ENCODE peak calls at places on chromosomes 16 and 17, in seven cellular contexts. V is IMR-90, S is mesenchymal stem cell, R is H9, H is neuronal stem cell, Z is H1, L is trophoblast cell. M is an unnamed sample.

GRCh38 chr16:22736791-22737190 is 77.2 kb upstream of the HS3ST2 start:
- DNase-seq in Z (no peak), V (no peak), L (no peak), S (no peak), R (no peak), H (no peak), M (no peak)

GRCh38 chr17:31738067-31738466 is 121.0 kb downstream of the COPRS start:
- DNase-seq in H (no peak), V (no peak), R (no peak), Z (no peak), L (no peak), S (peak; percentile 56), M (no peak)

GRCh38 chr16:88639231-88640038 is 1.1 kb downstream of the IL17C start:
- DNase-seq in H (no peak), V (no peak), S (no peak), Z (no peak), R (peak; percentile 92), L (peak; percentile 23), M (peak; percentile 65)

GRCh38 chr16:49876716-49877129 is 20.8 kb upstream of the ZNF423 start:
- DNase-seq in Z (peak; percentile 69), R (peak; percentile 91), V (no peak), H (peak; percentile 79), L (peak; percentile 63), S (peak; percentile 38), M (peak; percentile 85)

GRCh38 chr17:44627513-44627912 is 28.8 kb upstream of the MEIOC start:
- DNase-seq in H (no peak), L (no peak), R (no peak), S (no peak), V (no peak), Z (no peak), M (no peak)

GRCh38 chr17:17141860-17142552 is 64.1 kb downstream of the PLD6 start:
- DNase-seq in V (peak; percentile 50), H (peak; percentile 38), S (peak; percentile 45), L (no peak), R (peak; percentile 80), Z (no peak), M (peak; percentile 47)

GRCh38 chr17:10403589-10403988 is 18.2 kb downstream of the MYH8 start:
- DNase-seq in S (no peak), V (no peak), L (no peak), H (no peak), R (no peak), Z (no peak), M (no peak)

GRCh38 chr17:51814521-51814920 is 344.0 kb downstream of the CA10 start:
- DNase-seq in H (no peak), L (no peak), V (no peak), R (no peak), S (no peak), Z (no peak), M (no peak)

GRCh38 chr17:31702040-31702439 is 157.0 kb downstream of the COPRS start:
- DNase-seq in H (no peak), R (no peak), S (no peak), L (peak; percentile 83), V (no peak), Z (no peak), M (no peak)

DNA sequence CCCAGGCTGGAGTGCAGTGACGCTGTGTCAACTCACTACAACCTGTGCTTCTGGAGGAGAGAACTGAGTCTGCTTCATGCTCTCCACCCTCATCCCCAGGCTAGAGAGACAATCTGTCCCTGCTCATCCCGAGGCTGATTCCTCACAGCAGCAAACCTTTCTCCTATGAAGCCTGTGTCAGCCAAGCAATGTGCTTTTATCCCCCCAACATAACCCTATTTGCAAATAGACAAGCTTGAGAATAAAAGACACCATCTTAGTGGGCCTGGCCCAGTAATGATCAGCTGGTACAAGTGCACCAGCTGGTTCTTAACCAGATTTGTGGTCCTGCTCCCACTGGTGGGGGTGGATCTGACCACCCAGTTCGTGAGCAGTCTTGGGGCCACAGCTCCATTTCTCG is 322.8 kb downstream of the CPPED1 start:
- DNase-seq in S (no peak), V (no peak), Z (no peak), R (no peak), H (no peak), L (no peak), M (no peak)
- H3K4ac ChIP-seq in S (no peak overlapping the region), V (no peak overlapping the region), Z (no peak overlapping the region), R (no peak overlapping the region), H (no peak overlapping the region), L (no peak overlapping the region), M (no peak overlapping the region)

GRCh38 chr16:10535461-10535860 is 44.9 kb downstream of the EMP2 start:
- DNase-seq in Z (no peak), S (no peak), H (no peak), V (no peak), L (no peak), R (no peak), M (no peak)
- H3K27ac ChIP-seq in Z (no peak overlapping the region), S (no peak overlapping the region), H (no peak overlapping the region), V (no peak overlapping the region), L (no peak overlapping the region), R (no peak overlapping the region), M (no peak overlapping the region)

DNA sequence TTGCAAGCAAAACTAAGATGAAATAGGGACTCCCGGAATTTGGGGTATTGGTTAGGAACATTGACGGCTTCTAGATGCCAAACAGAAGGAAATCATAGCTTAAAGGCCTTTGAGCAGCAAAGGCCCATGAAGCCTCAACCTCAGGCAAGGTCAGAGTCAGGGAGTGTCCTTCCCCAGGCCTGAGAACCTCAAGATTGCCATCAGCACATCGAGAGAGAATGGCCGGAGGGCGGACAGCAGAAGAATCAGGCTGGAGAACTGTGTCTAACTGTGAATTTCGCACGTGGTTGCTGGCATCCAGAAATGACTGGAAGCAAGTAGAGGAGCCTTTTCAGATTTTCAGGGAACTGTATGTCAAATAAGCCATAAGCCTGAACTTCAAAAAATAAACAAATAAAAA is 24.8 kb upstream of the ANKRD40CL start:
- DNase-seq in H (no peak), R (no peak), S (no peak), L (no peak), Z (no peak), V (no peak), M (no peak)
- H3K79me1 ChIP-seq in H (no peaks in the 10 kb centered on the region), R (no peaks in the 10 kb centered on the region), S (no peaks in the 10 kb centered on the region), L (peaks cover 4% of the 10 kb centered on the region), Z (no peaks in the 10 kb centered on the region), V (no peaks in the 10 kb centered on the region), M (no peaks in the 10 kb centered on the region)

DNA sequence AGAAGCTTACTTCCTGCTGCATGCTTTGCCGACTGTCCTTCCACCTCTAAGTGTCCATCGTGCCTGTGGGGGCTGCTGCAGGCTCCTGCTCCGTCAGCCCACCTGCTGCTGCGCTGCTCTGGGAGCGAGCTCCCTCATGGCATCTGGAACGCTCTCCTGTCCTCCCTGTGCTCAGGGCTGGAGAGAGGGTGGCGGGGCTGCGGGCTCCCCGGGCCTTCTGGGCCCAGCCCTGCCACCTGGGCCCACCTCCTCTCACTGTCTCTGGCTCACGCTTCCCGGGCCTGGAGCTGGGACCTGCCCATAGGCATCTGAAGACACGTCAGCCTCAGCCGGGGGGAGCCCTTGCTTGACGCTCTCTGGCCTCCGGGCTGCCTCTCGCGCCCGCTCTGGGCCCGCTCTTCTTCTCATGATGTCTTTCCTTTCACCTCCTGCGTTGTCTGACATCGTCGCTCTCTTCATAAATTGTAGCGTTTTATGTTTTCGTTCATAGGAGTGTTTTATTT is 27.0 kb downstream of the NME3 start:
- DNase-seq in V (no peak), Z (no peak), R (no peak), H (no peak), S (no peak), L (peak; percentile 92), M (no peak)
- H3K4ac ChIP-seq in V (no peak overlapping the region), Z (no peak overlapping the region), R (no peak overlapping the region), H (no peak overlapping the region), S (no peak overlapping the region), L (no peak overlapping the region), M (no peak overlapping the region)

GRCh38 chr17:80850109-80850508 is 141.5 kb upstream of the CHMP6 start:
- DNase-seq in Z (no peak), S (no peak), R (no peak), V (no peak), L (no peak), H (no peak), M (no peak)

GRCh38 chr17:80846932-80847331 is 144.7 kb upstream of the CHMP6 start:
- DNase-seq in L (no peak), V (no peak), R (no peak), H (no peak), S (no peak), Z (no peak), M (no peak)

GRCh38 chr17:80847506-80848230 is 144.0 kb upstream of the CHMP6 start:
- DNase-seq in L (no peak), Z (no peak), S (no peak), H (no peak), V (no peak), R (no peak), M (no peak)

GRCh38 chr17:80849119-80849518 is 142.5 kb upstream of the CHMP6 start:
- DNase-seq in Z (no peak), R (no peak), S (no peak), H (no peak), L (no peak), V (no peak), M (no peak)

GRCh38 chr17:80848449-80849102 is 143.1 kb upstream of the CHMP6 start:
- DNase-seq in Z (no peak), R (no peak), H (no peak), V (no peak), S (no peak), L (no peak), M (no peak)
- H3K27ac ChIP-seq in Z (no peak overlapping the region), R (no peak overlapping the region), H (no peak overlapping the region), V (no peak overlapping the region), S (no peak overlapping the region), L (no peak overlapping the region), M (no peak overlapping the region)

DNA sequence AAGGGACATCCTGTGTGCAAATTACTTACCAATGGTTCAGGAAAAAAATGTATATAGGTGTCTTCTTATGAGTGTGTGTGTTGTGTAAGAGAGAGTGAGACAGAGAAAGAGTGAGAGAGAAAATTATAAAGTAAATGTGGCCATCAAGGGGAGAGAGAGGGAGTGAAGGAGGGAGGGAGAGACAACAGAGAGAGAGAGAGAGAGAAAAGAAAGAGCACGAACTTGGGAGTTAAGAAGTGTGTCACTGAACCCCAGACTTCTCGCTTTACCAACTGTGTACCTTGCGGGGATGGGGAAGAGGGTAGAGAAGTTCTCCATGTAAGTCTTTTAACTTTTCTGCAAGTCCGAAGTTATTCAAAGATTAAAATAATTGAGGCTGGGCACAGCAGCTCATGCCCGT is 28.8 kb upstream of the ARL4D start:
- DNase-seq in S (no peak), R (no peak), V (no peak), Z (no peak), H (no peak), L (no peak), M (no peak)
- H3K79me1 ChIP-seq in S (no peaks in the 10 kb centered on the region), R (no peaks in the 10 kb centered on the region), V (peaks cover 3% of the 10 kb centered on the region), Z (no peaks in the 10 kb centered on the region), H (no peaks in the 10 kb centered on the region), L (peaks cover 11% of the 10 kb centered on the region), M (no peaks in the 10 kb centered on the region)

GRCh38 chr17:8946071-8946470 is 19.4 kb downstream of the PIK3R5 start:
- DNase-seq in L (no peak), R (peak; percentile 22), S (no peak), H (no peak), V (no peak), Z (no peak), M (no peak)
- H3K4ac ChIP-seq in L (no peak overlapping the region), R (no peak overlapping the region), S (no peak overlapping the region), H (no peak overlapping the region), V (no peak overlapping the region), Z (no peak overlapping the region), M (no peak overlapping the region)

GRCh38 chr16:79008036-79008868 is 592.3 kb downstream of the MAF start:
- DNase-seq in R (no peak), V (no peak), L (no peak), S (peak; percentile 46), H (no peak), Z (no peak), M (peak; percentile 78)
- H3K27ac ChIP-seq in R (no peak overlapping the region), V (no peak overlapping the region), L (no peak overlapping the region), S (no peak overlapping the region), H (no peak overlapping the region), Z (no peak overlapping the region), M (no peak overlapping the region)

GRCh38 chr17:42313773-42314566 is 25.7 kb downstream of the STAT5A start:
- DNase-seq in V (no peak), H (no peak), S (no peak), Z (no peak), L (no peak), R (no peak), M (no peak)
- H3K79me1 ChIP-seq in V (peaks cover 30% of the 10 kb centered on the region), H (no peaks in the 10 kb centered on the region), S (peaks cover 14% of the 10 kb centered on the region), Z (no peaks in the 10 kb centered on the region), L (no peaks in the 10 kb centered on the region), R (no peaks in the 10 kb centered on the region), M (no peaks in the 10 kb centered on the region)

M was measured in mesendoderm.